ENCODE peak calls at places on chromosome 6, in nine cellular contexts. One of them, this sample, is unnamed.

GRCh38 chr6:11538799-11539468 is 1.4 kb downstream of the TMEM170B start:
- DNase-seq in astrocyte of the cerebellum: no peak
- DNase-seq in fibroblast of mammary gland: no peak
- DNase-seq in activated naive CD4-positive, alpha-beta T cell: no peak
- DNase-seq in HT-29: no peak
- DNase-seq in NT2/D1: no peak
- DNase-seq in CD8-positive, alpha-beta T cell: no peak
- DNase-seq in neuronal stem cell: no peak
- DNase-seq in psoas muscle: no peak
- DNase-seq in this sample: no peak

GRCh38 chr6:55937227-55937626 is 61.8 kb upstream of the BMP5 start:
- DNase-seq in activated naive CD4-positive, alpha-beta T cell: no peak
- DNase-seq in NT2/D1: no peak
- DNase-seq in fibroblast of mammary gland: no peak
- DNase-seq in CD8-positive, alpha-beta T cell: no peak
- DNase-seq in HT-29: no peak
- DNase-seq in psoas muscle: no peak
- DNase-seq in astrocyte of the cerebellum: no peak
- DNase-seq in neuronal stem cell: no peak
- DNase-seq in this sample: no peak

GRCh38 chr6:158231551-158232444 is 63.6 kb downstream of the GTF2H5 start:
- DNase-seq in HT-29: peak; percentile 71
- DNase-seq in CD8-positive, alpha-beta T cell: peak; percentile 65
- DNase-seq in astrocyte of the cerebellum: no peak
- DNase-seq in fibroblast of mammary gland: no peak
- DNase-seq in activated naive CD4-positive, alpha-beta T cell: peak; percentile 66
- DNase-seq in neuronal stem cell: peak; percentile 68
- DNase-seq in NT2/D1: no peak
- DNase-seq in psoas muscle: peak; percentile 81
- DNase-seq in this sample: no peak

GRCh38 chr6:44779130-44779826 is 391.8 kb downstream of the CDC5L start:
- DNase-seq in neuronal stem cell: no peak
- DNase-seq in CD8-positive, alpha-beta T cell: no peak
- DNase-seq in fibroblast of mammary gland: no peak
- DNase-seq in astrocyte of the cerebellum: no peak
- DNase-seq in activated naive CD4-positive, alpha-beta T cell: no peak
- DNase-seq in psoas muscle: no peak
- DNase-seq in HT-29: no peak
- DNase-seq in NT2/D1: no peak
- DNase-seq in this sample: no peak

GRCh38 chr6:125212377-125212776 is 58.8 kb downstream of the TPD52L1 start:
- DNase-seq in NT2/D1: no peak
- DNase-seq in HT-29: no peak
- DNase-seq in astrocyte of the cerebellum: no peak
- DNase-seq in neuronal stem cell: no peak
- DNase-seq in activated naive CD4-positive, alpha-beta T cell: no peak
- DNase-seq in fibroblast of mammary gland: no peak
- DNase-seq in CD8-positive, alpha-beta T cell: no peak
- DNase-seq in psoas muscle: no peak
- DNase-seq in this sample: no peak

GRCh38 chr6:148414836-148415235 is 72.2 kb downstream of the SASH1 start:
- DNase-seq in activated naive CD4-positive, alpha-beta T cell: no peak
- DNase-seq in CD8-positive, alpha-beta T cell: no peak
- DNase-seq in HT-29: peak; percentile 21
- DNase-seq in neuronal stem cell: no peak
- DNase-seq in NT2/D1: no peak
- DNase-seq in psoas muscle: no peak
- DNase-seq in fibroblast of mammary gland: peak; percentile 86
- DNase-seq in astrocyte of the cerebellum: peak; percentile 44
- DNase-seq in this sample: no peak

GRCh38 chr6:52102330-52102932 is 15.0 kb upstream of the PKHD1 start:
- DNase-seq in neuronal stem cell: no peak
- DNase-seq in psoas muscle: no peak
- DNase-seq in astrocyte of the cerebellum: no peak
- DNase-seq in CD8-positive, alpha-beta T cell: no peak
- DNase-seq in NT2/D1: no peak
- DNase-seq in fibroblast of mammary gland: no peak
- DNase-seq in activated naive CD4-positive, alpha-beta T cell: no peak
- DNase-seq in HT-29: no peak
- DNase-seq in this sample: no peak

GRCh38 chr6:39568896-39569295 is 156.3 kb downstream of the KIF6 start:
- DNase-seq in NT2/D1: no peak
- DNase-seq in HT-29: no peak
- DNase-seq in fibroblast of mammary gland: peak; percentile 59
- DNase-seq in neuronal stem cell: no peak
- DNase-seq in CD8-positive, alpha-beta T cell: no peak
- DNase-seq in psoas muscle: no peak
- DNase-seq in astrocyte of the cerebellum: peak; percentile 46
- DNase-seq in activated naive CD4-positive, alpha-beta T cell: no peak
- DNase-seq in this sample: no peak

GRCh38 chr6:113184736-113185135 is 672.4 kb upstream of the MARCKS start:
- DNase-seq in HT-29: no peak
- DNase-seq in psoas muscle: no peak
- DNase-seq in fibroblast of mammary gland: no peak
- DNase-seq in astrocyte of the cerebellum: no peak
- DNase-seq in NT2/D1: no peak
- DNase-seq in activated naive CD4-positive, alpha-beta T cell: no peak
- DNase-seq in neuronal stem cell: no peak
- DNase-seq in CD8-positive, alpha-beta T cell: no peak
- DNase-seq in this sample: no peak

GRCh38 chr6:111468329-111469012 is 14.5 kb downstream of the REV3L start:
- DNase-seq in astrocyte of the cerebellum: no peak
- DNase-seq in fibroblast of mammary gland: peak; percentile 39
- DNase-seq in HT-29: no peak
- DNase-seq in NT2/D1: no peak
- DNase-seq in neuronal stem cell: no peak
- DNase-seq in psoas muscle: no peak
- DNase-seq in activated naive CD4-positive, alpha-beta T cell: no peak
- DNase-seq in CD8-positive, alpha-beta T cell: no peak
- DNase-seq in this sample: no peak

GRCh38 chr6:115814907-115815306 is 245.8 kb downstream of the FRK start:
- DNase-seq in neuronal stem cell: no peak
- DNase-seq in NT2/D1: no peak
- DNase-seq in psoas muscle: no peak
- DNase-seq in CD8-positive, alpha-beta T cell: no peak
- DNase-seq in HT-29: no peak
- DNase-seq in fibroblast of mammary gland: no peak
- DNase-seq in astrocyte of the cerebellum: no peak
- DNase-seq in activated naive CD4-positive, alpha-beta T cell: no peak
- DNase-seq in this sample: no peak

GRCh38 chr6:127343753-127344659 is 597 bp upstream of the ECHDC1 start:
- DNase-seq in NT2/D1: no peak
- DNase-seq in HT-29: peak; percentile 52
- DNase-seq in astrocyte of the cerebellum: no peak
- DNase-seq in psoas muscle: no peak
- DNase-seq in fibroblast of mammary gland: peak; percentile 40
- DNase-seq in neuronal stem cell: peak; percentile 3
- DNase-seq in activated naive CD4-positive, alpha-beta T cell: no peak
- DNase-seq in CD8-positive, alpha-beta T cell: no peak
- DNase-seq in this sample: no peak

GRCh38 chr6:137334884-137335283 is 115.7 kb upstream of the IFNGR1 start:
- DNase-seq in CD8-positive, alpha-beta T cell: no peak
- DNase-seq in HT-29: no peak
- DNase-seq in astrocyte of the cerebellum: no peak
- DNase-seq in activated naive CD4-positive, alpha-beta T cell: no peak
- DNase-seq in neuronal stem cell: no peak
- DNase-seq in fibroblast of mammary gland: no peak
- DNase-seq in NT2/D1: no peak
- DNase-seq in psoas muscle: no peak
- DNase-seq in this sample: no peak

GRCh38 chr6:48917233-48917632 is 545.8 kb downstream of the MMUT start:
- DNase-seq in CD8-positive, alpha-beta T cell: no peak
- DNase-seq in HT-29: no peak
- DNase-seq in fibroblast of mammary gland: no peak
- DNase-seq in psoas muscle: no peak
- DNase-seq in activated naive CD4-positive, alpha-beta T cell: no peak
- DNase-seq in NT2/D1: no peak
- DNase-seq in astrocyte of the cerebellum: no peak
- DNase-seq in neuronal stem cell: no peak
- DNase-seq in this sample: no peak

GRCh38 chr6:118719351-118720124 is 68.1 kb upstream of the CEP85L start:
- DNase-seq in neuronal stem cell: no peak
- DNase-seq in astrocyte of the cerebellum: no peak
- DNase-seq in psoas muscle: no peak
- DNase-seq in NT2/D1: no peak
- DNase-seq in CD8-positive, alpha-beta T cell: peak; percentile 18
- DNase-seq in HT-29: no peak
- DNase-seq in fibroblast of mammary gland: no peak
- DNase-seq in activated naive CD4-positive, alpha-beta T cell: peak; percentile 24
- DNase-seq in this sample: no peak

GRCh38 chr6:95231416-95231815 is 345.9 kb upstream of the MANEA start:
- DNase-seq in activated naive CD4-positive, alpha-beta T cell: no peak
- DNase-seq in psoas muscle: no peak
- DNase-seq in CD8-positive, alpha-beta T cell: no peak
- DNase-seq in HT-29: no peak
- DNase-seq in NT2/D1: no peak
- DNase-seq in astrocyte of the cerebellum: no peak
- DNase-seq in neuronal stem cell: no peak
- DNase-seq in fibroblast of mammary gland: no peak
- DNase-seq in this sample: no peak

GRCh38 chr6:163189609-163190008 is 224.9 kb upstream of the QKI start:
- DNase-seq in fibroblast of mammary gland: no peak
- DNase-seq in NT2/D1: no peak
- DNase-seq in neuronal stem cell: no peak
- DNase-seq in HT-29: no peak
- DNase-seq in astrocyte of the cerebellum: no peak
- DNase-seq in activated naive CD4-positive, alpha-beta T cell: no peak
- DNase-seq in CD8-positive, alpha-beta T cell: no peak
- DNase-seq in psoas muscle: no peak
- DNase-seq in this sample: no peak

GRCh38 chr6:3209114-3210023 is 18.1 kb downstream of the TUBB2B start:
- DNase-seq in astrocyte of the cerebellum: peak; percentile 64
- DNase-seq in neuronal stem cell: no peak
- DNase-seq in fibroblast of mammary gland: peak; percentile 98
- DNase-seq in psoas muscle: peak; percentile 65
- DNase-seq in HT-29: peak; percentile 94
- DNase-seq in NT2/D1: peak; percentile 89
- DNase-seq in activated naive CD4-positive, alpha-beta T cell: no peak
- DNase-seq in CD8-positive, alpha-beta T cell: no peak
- DNase-seq in this sample: no peak

GRCh38 chr6:18047406-18047805 is 60.0 kb upstream of the KIF13A start:
- DNase-seq in astrocyte of the cerebellum: no peak
- DNase-seq in CD8-positive, alpha-beta T cell: no peak
- DNase-seq in fibroblast of mammary gland: peak; percentile 67
- DNase-seq in neuronal stem cell: no peak
- DNase-seq in psoas muscle: no peak
- DNase-seq in NT2/D1: no peak
- DNase-seq in HT-29: peak; percentile 64
- DNase-seq in activated naive CD4-positive, alpha-beta T cell: no peak
- DNase-seq in this sample: no peak

GRCh38 chr6:143673638-143674037 is 4.1 kb upstream of the PHACTR2 start:
- DNase-seq in neuronal stem cell: peak; percentile 41
- DNase-seq in fibroblast of mammary gland: peak; percentile 72
- DNase-seq in astrocyte of the cerebellum: peak; percentile 24
- DNase-seq in activated naive CD4-positive, alpha-beta T cell: no peak
- DNase-seq in HT-29: peak; percentile 73
- DNase-seq in NT2/D1: no peak
- DNase-seq in CD8-positive, alpha-beta T cell: no peak
- DNase-seq in psoas muscle: no peak
- DNase-seq in this sample: no peak

GRCh38 chr6:167047554-167047953 is 48.4 kb downstream of the CEP43 start:
- DNase-seq in activated naive CD4-positive, alpha-beta T cell: peak; percentile 7
- DNase-seq in CD8-positive, alpha-beta T cell: no peak
- DNase-seq in astrocyte of the cerebellum: no peak
- DNase-seq in fibroblast of mammary gland: no peak
- DNase-seq in neuronal stem cell: no peak
- DNase-seq in HT-29: no peak
- DNase-seq in NT2/D1: no peak
- DNase-seq in psoas muscle: no peak
- DNase-seq in this sample: no peak

GRCh38 chr6:158000530-158001307 is 19.1 kb downstream of the SYNJ2 start:
- DNase-seq in NT2/D1: no peak
- DNase-seq in activated naive CD4-positive, alpha-beta T cell: no peak
- DNase-seq in psoas muscle: no peak
- DNase-seq in fibroblast of mammary gland: no peak
- DNase-seq in astrocyte of the cerebellum: no peak
- DNase-seq in CD8-positive, alpha-beta T cell: no peak
- DNase-seq in neuronal stem cell: no peak
- DNase-seq in HT-29: no peak
- DNase-seq in this sample: no peak

GRCh38 chr6:66948106-66948505 is 1241.1 kb upstream of the EYS start:
- DNase-seq in HT-29: no peak
- DNase-seq in neuronal stem cell: no peak
- DNase-seq in fibroblast of mammary gland: no peak
- DNase-seq in astrocyte of the cerebellum: peak; percentile 4
- DNase-seq in activated naive CD4-positive, alpha-beta T cell: no peak
- DNase-seq in psoas muscle: no peak
- DNase-seq in NT2/D1: no peak
- DNase-seq in CD8-positive, alpha-beta T cell: no peak
- DNase-seq in this sample: no peak